ENCODE peak calls at places on chromosome 18, in four cellular contexts. Y is HepG2, Q is GM12878, G is K562. D is an unnamed sample.
A peak's percentile ranks its signal among the peaks of the same experiment; 100 is the strongest.

GRCh38 chr18:62396967-62397366 is 71.9 kb downstream of the TNFRSF11A start:
- DNase-seq in Q (no peak), G (no peak), Y (no peak), D (no peak)

GRCh38 chr18:76983613-76984051 is 149.0 kb downstream of the MBP start:
- DNase-seq in G (no peak), Y (no peak), Q (no peak), D (no peak)

GRCh38 chr18:33706391-33706790 is 128.4 kb downstream of the ASXL3 start:
- DNase-seq in Q (no peak), Y (no peak), G (no peak), D (no peak)

GRCh38 chr18:33746261-33746660 is 168.2 kb downstream of the ASXL3 start:
- DNase-seq in Q (no peak), Y (no peak), G (no peak), D (no peak)

GRCh38 chr18:63292844-63293683 is 26.5 kb downstream of the BCL2 start:
- DNase-seq in G (no peak), Q (no peak), Y (no peak), D (no peak)

GRCh38 chr18:2417861-2418610 is 153.3 kb downstream of the METTL4 start:
- DNase-seq in G (no peak), Y (no peak), Q (no peak), D (no peak)

GRCh38 chr18:36825526-36825925 is 3.3 kb downstream of the TPGS2 start:
- DNase-seq in Q (no peak), Y (no peak), G (no peak), D (no peak)

GRCh38 chr18:58443671-58444070 is 185.2 kb downstream of the ALPK2 start:
- DNase-seq in Y (no peak), G (no peak), Q (no peak), D (no peak)

GRCh38 chr18:77118256-77119090 is 14.1 kb downstream of the MBP start:
- DNase-seq in G (no peak), Y (no peak), Q (no peak), D (no peak)

GRCh38 chr18:24011095-24011917 is 3.2 kb upstream of the TTC39C start:
- DNase-seq in Y (no peak), Q (no peak), G (no peak), D (no peak)

GRCh38 chr18:78799382-78800089 is 180.1 kb upstream of the SALL3 start:
- DNase-seq in G (no peak), Y (no peak), Q (no peak), D (no peak)
- TF ChIP-seq FOXM1 in G (no peak), Y (no peak), Q (no peak), D (no peak)

DNA sequence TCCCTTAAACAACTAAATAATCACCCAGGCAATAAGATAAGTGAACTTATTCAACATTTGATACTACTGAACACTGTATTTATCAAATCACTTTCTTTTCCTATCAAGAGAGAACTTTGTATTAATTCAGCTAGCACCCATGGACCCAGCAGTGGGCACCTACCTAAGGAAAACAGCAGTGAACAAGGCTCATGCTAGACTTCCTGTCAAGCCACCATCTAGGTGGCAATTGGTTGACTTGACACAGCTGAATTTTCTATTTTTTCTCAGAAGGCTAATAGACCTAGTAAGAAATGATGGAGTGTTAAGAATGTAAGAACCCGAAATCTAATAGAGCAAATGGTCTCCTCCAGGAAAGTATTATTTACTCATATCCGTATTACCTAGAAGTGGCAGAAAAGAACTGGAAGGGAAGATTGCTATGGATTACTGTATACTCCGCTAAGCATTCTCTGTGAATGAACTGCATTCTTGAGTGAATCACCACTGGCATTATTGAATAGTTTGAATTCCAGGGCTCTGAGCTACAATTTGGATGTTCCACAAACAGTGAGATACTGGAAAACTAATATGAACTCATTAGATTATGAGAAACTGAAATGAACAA is 988.2 kb upstream of the CDH2 start:
- DNase-seq in Q (no peak), Y (peak; percentile 13), G (no peak), D (no peak)
- TF ChIP-seq SP1 in Q (no peak), Y (no peak), G (no peak), D (no peak)

DNA sequence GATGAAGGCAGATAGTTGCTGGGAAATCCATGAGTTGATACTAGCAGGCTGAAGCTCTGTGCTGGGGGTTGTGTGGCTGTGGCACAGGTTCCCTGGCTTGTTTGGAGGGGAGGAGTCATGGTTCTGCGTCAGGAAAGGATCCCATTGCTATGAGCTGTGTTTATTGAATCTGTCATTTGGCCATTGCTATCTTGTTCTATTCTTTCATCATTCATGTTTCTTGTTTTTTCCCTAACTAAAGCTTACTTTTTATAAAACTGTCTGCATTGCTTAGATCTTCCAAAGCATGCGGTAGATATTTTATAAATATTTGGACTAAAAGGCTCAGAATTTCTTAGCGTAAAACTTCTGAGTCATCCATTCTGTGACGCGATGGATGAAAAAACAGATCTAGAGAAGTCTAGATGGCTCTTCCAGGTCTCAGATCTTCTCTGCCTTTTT is 335.3 kb downstream of the PTPRM start:
- DNase-seq in Q (no peak), Y (no peak), G (no peak), D (no peak)
- TF ChIP-seq FOXM1 in Q (no peak), Y (no peak), G (no peak), D (no peak)

GRCh38 chr18:12326711-12327460 is 18.8 kb downstream of the TUBB6 start:
- DNase-seq in Q (no peak), G (no peak), Y (no peak), D (no peak)

GRCh38 chr18:12325726-12326245 is 17.7 kb downstream of the TUBB6 start:
- DNase-seq in Y (no peak), Q (no peak), G (no peak), D (no peak)

GRCh38 chr18:12327510-12328178 is 19.6 kb downstream of the TUBB6 start:
- DNase-seq in Y (peak; percentile 69), G (peak; percentile 80), Q (no peak), D (peak; percentile 77)

GRCh38 chr18:12329125-12329698 is 21.2 kb downstream of the TUBB6 start:
- DNase-seq in G (no peak), Y (no peak), Q (no peak), D (no peak)

DNA sequence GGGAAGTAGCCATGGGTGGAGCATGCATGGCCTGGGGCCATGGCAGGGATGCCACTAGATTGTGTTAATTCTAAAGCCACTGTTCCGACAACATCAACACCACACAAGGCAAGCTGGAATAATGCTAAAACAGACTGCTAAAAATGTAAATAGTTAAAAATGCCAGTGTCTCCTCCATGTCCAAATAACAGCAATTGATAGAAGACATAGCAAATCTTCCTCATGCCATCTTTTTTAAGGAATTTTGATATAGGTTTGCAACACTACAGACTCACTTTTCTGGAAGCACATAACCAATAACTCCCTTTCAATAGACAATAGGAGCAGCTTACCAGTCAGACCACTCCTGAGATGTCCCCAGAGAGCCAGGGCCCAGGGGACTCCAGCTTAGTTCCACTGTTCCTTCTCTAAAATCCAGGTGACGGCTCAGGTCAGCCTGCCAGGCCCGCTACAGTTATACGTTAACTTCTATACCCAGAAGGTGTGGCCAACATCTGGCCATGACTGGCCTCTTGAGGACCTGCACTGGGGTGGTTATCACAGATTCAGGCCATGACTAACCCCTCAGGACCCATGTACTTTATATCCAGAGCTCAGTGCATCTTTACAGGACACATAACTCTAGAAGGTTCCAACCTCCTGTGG is 20.3 kb downstream of the TUBB6 start:
- DNase-seq in Q (no peak), Y (no peak), G (no peak), D (no peak)
- TF ChIP-seq SP1 in Q (no peak), Y (no peak), G (no peak), D (no peak)

GRCh38 chr18:70380915-70381896 is 92.4 kb downstream of the SOCS6 start:
- DNase-seq in Y (peak; percentile 98), G (peak; percentile 70), Q (no peak), D (no peak)

GRCh38 chr18:70376914-70377258 is 88.0 kb downstream of the SOCS6 start:
- DNase-seq in G (no peak), Q (no peak), Y (peak; percentile 100), D (no peak)

GRCh38 chr18:70377317-70377799 is 88.5 kb downstream of the SOCS6 start:
- DNase-seq in Q (no peak), G (no peak), Y (peak; percentile 93), D (no peak)

GRCh38 chr18:70376137-70376913 is 87.5 kb downstream of the SOCS6 start:
- DNase-seq in Q (no peak), Y (peak; percentile 73), G (no peak), D (no peak)

DNA sequence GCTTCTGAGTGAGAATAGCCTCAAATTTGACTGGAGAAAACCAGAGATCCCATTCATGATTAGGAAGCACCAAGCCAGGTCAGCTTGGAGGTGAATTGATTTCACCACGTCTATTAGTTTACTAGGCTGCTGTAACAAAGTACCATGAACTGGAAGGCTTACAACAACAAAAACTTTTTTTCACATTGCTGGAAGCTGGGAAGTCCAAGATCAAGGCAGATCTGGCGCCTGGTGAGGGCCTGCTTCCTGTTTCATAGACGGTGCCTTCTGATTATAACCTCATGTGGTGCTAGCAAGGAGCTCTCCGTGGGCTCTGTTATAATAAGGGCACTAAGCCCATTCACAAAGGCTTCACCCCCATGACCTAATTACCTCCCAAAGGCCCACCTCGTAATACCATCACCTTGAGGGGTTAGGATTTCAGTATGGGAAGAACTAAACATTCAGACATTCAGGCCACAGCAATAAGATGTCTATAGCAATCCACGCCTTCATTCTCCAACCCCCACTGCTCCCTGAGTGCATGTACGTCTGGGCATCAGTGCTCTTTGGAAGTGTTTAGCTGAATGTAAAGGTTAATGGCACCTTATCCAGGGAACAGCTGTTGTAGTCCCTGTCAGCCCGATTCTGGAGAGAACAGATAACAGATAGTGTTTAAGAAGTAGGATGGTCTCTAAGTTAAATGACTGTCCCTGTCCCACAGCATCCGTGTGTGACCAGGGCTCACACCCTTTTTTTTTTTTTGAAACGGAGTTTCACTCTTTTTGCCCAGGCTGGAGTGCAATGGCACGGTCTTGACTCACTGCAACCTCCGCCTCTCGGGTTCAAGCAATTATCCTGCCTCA is 89.2 kb downstream of the SOCS6 start:
- DNase-seq in G (peak; percentile 71), Q (no peak), Y (peak; percentile 83), D (no peak)
- TF ChIP-seq FOXM1 in G (no peak), Q (no peak), Y (no peak), D (no peak)

D was measured in HEK293T.